ENCODE peak calls at places on chromosomes 7 and 10, in five cellular contexts. Z, T, O, M and I are unnamed samples.

GRCh38 chr10:51894752-51895151 is 195.4 kb upstream of the CSTF2T start:
- DNase-seq in Z (no peak), T (no peak), O (no peak), M (no peak), I (no peak)

GRCh38 chr7:32243891-32244290 is 173.7 kb upstream of the PDE1C start:
- DNase-seq in Z (no peak), T (no peak), O (no peak), M (no peak), I (no peak)

GRCh38 chr7:129923709-129924108 is 29.1 kb downstream of the UBE2H start:
- DNase-seq in Z (no peak), T (no peak), O (no peak), M (no peak), I (no peak)

GRCh38 chr7:1624999-1625927 is 44.8 kb upstream of the ELFN1 start:
- DNase-seq in Z (no peak), T (no peak), O (no peak), M (no peak), I (no peak)

GRCh38 chr10:66714741-66715140 is 211.1 kb upstream of the LRRTM3 start:
- DNase-seq in Z (no peak), T (no peak), O (no peak), M (no peak), I (no peak)

GRCh38 chr10:45001382-45002148 is 842 bp downstream of the ZNF22 start:
- DNase-seq in Z (peak; percentile 62), T (peak; percentile 62), O (peak; percentile 77), M (no peak), I (peak; percentile 23)

GRCh38 chr7:12620371-12620770 is 49.9 kb downstream of the SCIN start:
- DNase-seq in Z (no peak), T (no peak), O (no peak), M (no peak), I (no peak)

GRCh38 chr10:42707229-42707628 is 68.9 kb upstream of the ZNF33B start:
- DNase-seq in Z (no peak), T (no peak), O (no peak), M (no peak), I (no peak)

GRCh38 chr7:81693894-81694293 is 76.0 kb downstream of the HGF start:
- DNase-seq in Z (no peak), T (no peak), O (no peak), M (no peak), I (no peak)

GRCh38 chr10:43041422-43042342 is 35.2 kb upstream of the RET start:
- DNase-seq in Z (no peak), T (no peak), O (no peak), M (no peak), I (no peak)

GRCh38 chr7:37208528-37208927 is 240.1 kb downstream of the ELMO1 start:
- DNase-seq in Z (peak; percentile 23), T (peak; percentile 38), O (peak; percentile 29), M (peak; percentile 81), I (peak; percentile 3)

GRCh38 chr7:123096976-123097375 is 101.5 kb upstream of the TAS2R16 start:
- DNase-seq in Z (no peak), T (no peak), O (no peak), M (no peak), I (no peak)

GRCh38 chr10:43237631-43238446 is 29.0 kb downstream of the RASGEF1A start:
- DNase-seq in Z (no peak), T (no peak), O (peak; percentile 0), M (no peak), I (no peak)

GRCh38 chr10:50271564-50272250 is 20.4 kb upstream of the ASAH2 start:
- DNase-seq in Z (no peak), T (no peak), O (no peak), M (no peak), I (no peak)